ENCODE peak calls at places on chromosomes 3 and 15, in six cellular contexts. O, M, U, W, L and Q are unnamed samples.

GRCh38 chr15:89781055-89781454 is 4.9 kb downstream of the MESP2 start:
- DNase-seq in O (no peak), M (no peak), U (peak), W (no peak), L (no peak), Q (no peak)

GRCh38 chr3:135896613-135897012 is 68.9 kb upstream of the PPP2R3A start:
- DNase-seq in O (peak), M (no peak), U (peak), W (no peak), L (no peak), Q (no peak)

GRCh38 chr3:126399348-126399730 is 4.6 kb downstream of the CFAP100 start:
- DNase-seq in O (no peak), M (no peak), U (peak), W (no peak), L (no peak), Q (no peak)

GRCh38 chr3:15523660-15524417 is 2.3 kb upstream of the COLQ start:
- DNase-seq in O (no peak), M (no peak), U (no peak), W (no peak), L (no peak), Q (no peak)

GRCh38 chr3:186261638-186262037 is 100.4 kb downstream of the DGKG start:
- DNase-seq in O (no peak), M (no peak), U (no peak), W (no peak), L (no peak), Q (no peak)

GRCh38 chr15:67433495-67434099 is 87.3 kb upstream of the C15orf61 start:
- DNase-seq in O (no peak), M (no peak), U (peak), W (peak), L (peak), Q (peak)

GRCh38 chr3:114841515-114841914 is 305.6 kb downstream of the ZBTB20 start:
- DNase-seq in O (no peak), M (no peak), U (peak), W (no peak), L (no peak), Q (no peak)

GRCh38 chr3:99545941-99546580 is 92.3 kb upstream of the COL8A1 start:
- DNase-seq in O (no peak), M (no peak), U (no peak), W (no peak), L (no peak), Q (no peak)

GRCh38 chr15:62456011-62456920 is 291.2 kb upstream of the C2CD4B start:
- DNase-seq in O (no peak), M (no peak), U (no peak), W (no peak), L (no peak), Q (no peak)

GRCh38 chr15:65740148-65740547 is 51.9 kb downstream of the DENND4A start:
- DNase-seq in O (no peak), M (no peak), U (no peak), W (no peak), L (no peak), Q (no peak)

DNA sequence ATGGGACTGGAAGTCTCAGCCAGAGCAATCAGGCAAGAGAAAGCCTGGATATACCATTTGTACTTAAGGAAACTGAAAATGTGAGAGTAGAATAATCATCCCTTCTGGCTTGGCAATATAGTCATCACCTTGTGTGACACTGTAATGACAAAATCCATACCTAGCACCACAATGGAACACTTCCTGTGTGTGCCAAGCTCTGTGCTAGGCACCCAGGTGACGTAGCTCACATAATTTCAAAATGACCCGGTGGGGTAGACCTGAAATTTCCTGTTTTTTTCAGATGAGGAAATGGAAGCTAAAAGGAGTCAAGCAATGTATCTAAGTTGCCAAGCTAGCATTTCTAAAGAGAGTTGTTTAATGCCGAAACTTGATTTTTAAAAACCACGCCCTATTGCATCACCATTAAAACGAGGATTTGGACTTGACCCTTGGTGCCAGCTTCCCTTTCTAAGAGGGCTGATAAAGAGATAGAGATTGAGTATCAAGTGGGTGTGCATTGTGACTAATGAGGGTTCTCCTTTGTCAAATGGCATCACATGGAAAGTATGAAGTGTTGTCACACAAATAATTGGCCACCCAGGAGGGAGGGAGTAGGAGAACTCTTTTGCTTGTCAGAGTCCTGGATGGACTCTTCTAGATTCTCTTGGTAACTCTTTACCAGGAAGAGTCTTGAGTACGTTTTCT is 141.3 kb upstream of the PDZRN3 start:
- DNase-seq in O (no peak), M (no peak), U (no peak), W (no peak), L (no peak), Q (no peak)
- H3K4me3 ChIP-seq in O (no peak), M (no peak), U (no peak), W (no peak), L (no peak), Q (no peak)

DNA sequence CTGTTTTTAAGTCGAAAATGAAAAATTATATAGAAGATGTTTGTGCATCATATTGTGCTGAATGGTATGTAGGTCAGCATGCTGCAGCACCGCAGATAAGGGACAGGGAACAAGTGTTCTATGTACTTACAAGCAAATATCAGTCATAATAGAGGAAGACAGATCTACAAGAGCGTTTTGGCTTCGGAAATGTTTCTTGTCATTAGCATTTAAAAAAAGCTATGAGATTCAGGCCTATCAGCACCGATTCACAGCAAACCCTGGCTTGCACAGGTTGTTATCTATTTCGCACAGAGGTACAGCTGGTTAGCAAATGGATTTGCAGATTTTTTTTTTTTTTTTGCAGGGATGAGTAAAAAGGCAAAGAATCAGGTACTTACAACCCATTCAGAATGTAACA is 204.2 kb upstream of the TBC1D5 start:
- DNase-seq in O (no peak), M (no peak), U (no peak), W (no peak), L (no peak), Q (no peak)
- H3K4me3 ChIP-seq in O (no peak), M (no peak), U (no peak), W (no peak), L (no peak), Q (no peak)

DNA sequence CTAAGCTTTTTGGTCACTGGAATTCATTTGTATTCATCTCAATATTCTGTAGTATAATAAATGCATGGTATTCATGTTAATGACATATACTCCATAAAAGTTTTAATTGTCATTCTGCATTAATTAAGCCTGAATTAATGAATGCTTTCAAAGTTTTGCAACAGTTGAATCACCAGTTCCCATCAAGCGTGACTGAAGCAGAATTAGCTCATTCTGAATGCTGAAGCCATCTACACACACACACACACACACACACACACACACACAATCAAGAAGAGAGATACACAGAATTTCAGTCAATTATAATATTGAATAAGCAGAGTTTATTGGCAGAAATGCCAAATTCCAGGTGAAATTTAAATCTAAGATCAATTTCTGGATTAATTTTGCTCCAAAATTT is 252.1 kb upstream of the KCNMB2 start:
- DNase-seq in O (peak), M (no peak), U (no peak), W (no peak), L (no peak), Q (no peak)
- H3K4me3 ChIP-seq in O (no peak), M (no peak), U (no peak), W (no peak), L (no peak), Q (no peak)

DNA sequence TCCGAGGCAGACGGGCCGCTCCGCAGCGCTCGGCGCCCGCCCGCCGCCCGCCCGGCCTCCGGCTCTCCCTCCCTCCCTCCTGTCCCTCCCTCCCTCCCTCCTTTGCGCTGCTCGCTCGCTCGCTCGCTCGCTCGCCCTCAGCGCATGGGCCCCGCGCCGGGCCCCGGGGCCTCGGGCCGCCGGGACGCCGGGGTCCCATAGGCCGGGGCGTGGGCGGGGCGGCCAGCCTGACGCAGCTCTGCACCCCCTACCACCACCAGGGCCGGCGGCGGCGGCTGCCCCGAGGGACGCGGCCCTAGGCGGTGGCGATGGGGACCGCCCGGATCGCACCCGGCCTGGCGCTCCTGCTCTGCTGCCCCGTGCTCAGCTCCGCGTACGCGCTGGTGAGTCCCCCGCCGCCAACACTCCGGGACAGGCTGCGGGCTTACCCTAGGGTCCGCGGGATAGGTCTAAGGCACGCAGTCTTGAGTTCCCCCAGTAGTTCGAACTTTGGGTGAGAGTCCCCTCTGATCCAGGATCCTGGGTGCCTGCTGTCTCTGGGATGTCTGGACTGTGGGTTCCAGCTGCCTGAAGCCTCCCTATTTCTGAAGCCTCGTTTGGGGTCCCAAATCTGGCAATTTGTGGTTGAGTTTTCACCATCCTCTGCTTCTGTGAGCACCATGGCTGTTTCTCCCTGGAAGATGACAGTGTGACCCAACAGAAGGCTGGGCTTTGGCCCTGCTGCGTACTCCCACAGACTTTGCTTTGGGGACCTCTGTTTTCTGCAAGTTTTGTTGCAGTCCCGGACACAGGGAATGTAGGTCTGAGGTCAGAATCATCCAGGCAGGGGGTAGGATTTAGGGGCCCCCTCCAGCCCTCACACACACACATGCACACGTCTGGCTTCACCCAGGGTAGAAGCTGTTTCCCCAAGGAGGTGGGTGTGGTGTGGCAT is 6.0 kb downstream of the PTH1R start:
- DNase-seq in O (no peak), M (no peak), U (no peak), W (peak), L (no peak), Q (no peak)
- H3K4me3 ChIP-seq in O (peak), M (peak), U (no peak), W (peak), L (peak), Q (no peak)